ENCODE peak calls at places on chromosomes 3 and 15, in ten cellular contexts. C is WERI-Rb-1; U is foreskin fibroblast; A is brain microvascular endothelial cell; K is cardiac fibroblast; J is fibroblast of villous mesenchyme; Y is uterus; Z is CD8-positive, alpha-beta T cell; D is heart right ventricle; M is Peyer's patch. O is an unnamed sample.

GRCh38 chr15:97567411-97567810 is 393.1 kb upstream of the ARRDC4 start:
- DNase-seq in C (no peak), U (no peak), A (no peak), K (no peak), J (no peak), Y (no peak), Z (no peak), D (no peak), M (no peak), O (no peak)

GRCh38 chr15:95932676-95933075 is 397.8 kb upstream of the NR2F2 start:
- DNase-seq in C (no peak), U (peak), A (peak), K (peak), J (peak), Y (no peak), Z (no peak), D (no peak), M (no peak), O (peak)

GRCh38 chr3:71497367-71497925 is 86.1 kb downstream of the FOXP1 start:
- DNase-seq in C (no peak), U (no peak), A (no peak), K (no peak), J (no peak), Y (no peak), Z (no peak), D (no peak), M (no peak), O (no peak)

GRCh38 chr3:187281191-187281714 is 10.3 kb downstream of the MASP1 start:
- DNase-seq in C (no peak), U (peak), A (peak), K (peak), J (peak), Y (no peak), Z (no peak), D (no peak), M (no peak), O (peak)

GRCh38 chr15:29268706-29269484 is 727 bp downstream of the NSMCE3 start:
- DNase-seq in C (peak), U (peak), A (peak), K (peak), J (peak), Y (peak), Z (peak), D (peak), M (peak), O (no peak)

GRCh38 chr3:132347095-132347494 is 29.9 kb downstream of the ACP3 start:
- DNase-seq in C (no peak), U (peak), A (no peak), K (peak), J (peak), Y (no peak), Z (no peak), D (peak), M (no peak), O (no peak)

GRCh38 chr15:84992157-84992940 is 10.7 kb downstream of the PDE8A start:
- DNase-seq in C (no peak), U (peak), A (peak), K (peak), J (peak), Y (no peak), Z (no peak), D (no peak), M (peak), O (no peak)

GRCh38 chr3:195895900-195896360 is 12.4 kb downstream of the TNK2 start:
- DNase-seq in C (peak), U (peak), A (no peak), K (peak), J (no peak), Y (peak), Z (peak), D (peak), M (peak), O (no peak)

GRCh38 chr15:77038312-77039216 is 32.3 kb downstream of the TSPAN3 start:
- DNase-seq in C (no peak), U (no peak), A (no peak), K (no peak), J (no peak), Y (no peak), Z (no peak), D (no peak), M (no peak), O (no peak)

GRCh38 chr3:81909756-81910155 is 148.3 kb upstream of the GBE1 start:
- DNase-seq in C (no peak), U (no peak), A (no peak), K (no peak), J (no peak), Y (no peak), Z (no peak), D (no peak), M (no peak), O (no peak)

GRCh38 chr15:69557340-69558137 is 104.9 kb downstream of the RPLP1 start:
- DNase-seq in C (peak), U (peak), A (peak), K (peak), J (peak), Y (no peak), Z (no peak), D (no peak), M (peak), O (peak)

GRCh38 chr3:127287840-127288239 is at the start of gene PRR20G:
- DNase-seq in C (no peak), U (no peak), A (no peak), K (no peak), J (no peak), Y (no peak), Z (no peak), D (no peak), M (no peak), O (no peak)
- TF ChIP-seq CTCF in C (no peak), U (no peak), A (no peak), K (no peak), J (no peak), Y (no peak), Z (no peak), D (no peak), M (no peak), O (no peak)

GRCh38 chr3:158093526-158093925 is 12.7 kb downstream of the SHOX2 start:
- DNase-seq in C (no peak), U (peak), A (no peak), K (no peak), J (no peak), Y (no peak), Z (no peak), D (no peak), M (no peak), O (no peak)

GRCh38 chr3:158097141-158097540 is 9.1 kb downstream of the SHOX2 start:
- DNase-seq in C (no peak), U (no peak), A (no peak), K (no peak), J (no peak), Y (no peak), Z (no peak), D (no peak), M (no peak), O (no peak)

GRCh38 chr3:158094235-158094916 is 11.8 kb downstream of the SHOX2 start:
- DNase-seq in C (no peak), U (no peak), A (no peak), K (no peak), J (no peak), Y (no peak), Z (no peak), D (no peak), M (no peak), O (no peak)

GRCh38 chr3:158094917-158095301 is 11.3 kb downstream of the SHOX2 start:
- DNase-seq in C (no peak), U (no peak), A (no peak), K (no peak), J (no peak), Y (no peak), Z (no peak), D (no peak), M (no peak), O (no peak)

DNA sequence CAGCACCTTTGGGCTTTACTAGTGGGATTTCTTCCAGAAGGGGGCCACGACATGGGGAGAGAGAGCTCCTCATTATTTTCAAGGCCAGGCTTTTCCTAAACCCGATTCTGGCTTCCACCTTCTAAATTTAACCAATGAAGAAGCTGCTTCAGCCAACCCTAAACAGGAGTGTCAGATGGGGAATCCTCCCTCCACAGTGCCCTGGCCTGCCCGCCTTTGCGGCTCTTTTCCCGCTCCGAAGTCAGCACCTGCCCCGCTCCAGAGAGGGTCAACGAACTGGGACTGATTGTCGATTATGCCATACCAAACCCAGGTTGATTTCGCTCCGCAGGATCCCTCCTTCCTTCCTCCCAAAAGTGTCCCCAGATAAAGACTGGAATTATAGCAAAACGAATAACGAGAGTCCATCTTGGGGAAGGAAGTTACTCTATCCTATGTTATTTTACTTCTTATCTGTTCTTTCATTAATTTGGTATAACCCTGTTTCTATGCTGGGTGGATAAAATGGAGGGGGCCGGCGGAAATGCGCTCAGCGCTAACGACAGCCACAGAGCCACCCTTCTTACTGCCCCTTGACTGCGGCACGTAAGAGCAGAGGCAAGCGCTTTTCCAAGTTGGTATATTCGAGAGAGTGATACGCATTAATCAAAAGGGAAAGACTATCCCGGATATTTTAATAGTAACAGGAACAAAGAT is 10.8 kb downstream of the SHOX2 start:
- DNase-seq in C (no peak), U (no peak), A (no peak), K (no peak), J (no peak), Y (no peak), Z (no peak), D (no peak), M (no peak), O (no peak)
- H3K4me3 ChIP-seq in C (no peak), U (no peak), A (no peak), K (no peak), J (no peak), Y (no peak), Z (no peak), D (no peak), M (no peak), O (no peak)

GRCh38 chr3:79515072-79515471 is 252.7 kb downstream of the ROBO1 start:
- DNase-seq in C (no peak), U (no peak), A (no peak), K (peak), J (no peak), Y (no peak), Z (no peak), D (no peak), M (no peak), O (no peak)

GRCh38 chr3:79516795-79517194 is 251.0 kb downstream of the ROBO1 start:
- DNase-seq in C (no peak), U (no peak), A (peak), K (no peak), J (no peak), Y (no peak), Z (no peak), D (no peak), M (no peak), O (no peak)

GRCh38 chr3:79521221-79521848 is 246.5 kb downstream of the ROBO1 start:
- DNase-seq in C (no peak), U (peak), A (peak), K (peak), J (peak), Y (no peak), Z (no peak), D (no peak), M (no peak), O (no peak)

GRCh38 chr3:79517766-79518413 is 249.9 kb downstream of the ROBO1 start:
- DNase-seq in C (peak), U (peak), A (peak), K (peak), J (peak), Y (no peak), Z (no peak), D (no peak), M (no peak), O (no peak)
- TF ChIP-seq CTCF in C (peak), U (peak), A (peak), K (peak), J (peak), Y (no peak), Z (no peak), D (peak), M (peak), O (peak)

DNA sequence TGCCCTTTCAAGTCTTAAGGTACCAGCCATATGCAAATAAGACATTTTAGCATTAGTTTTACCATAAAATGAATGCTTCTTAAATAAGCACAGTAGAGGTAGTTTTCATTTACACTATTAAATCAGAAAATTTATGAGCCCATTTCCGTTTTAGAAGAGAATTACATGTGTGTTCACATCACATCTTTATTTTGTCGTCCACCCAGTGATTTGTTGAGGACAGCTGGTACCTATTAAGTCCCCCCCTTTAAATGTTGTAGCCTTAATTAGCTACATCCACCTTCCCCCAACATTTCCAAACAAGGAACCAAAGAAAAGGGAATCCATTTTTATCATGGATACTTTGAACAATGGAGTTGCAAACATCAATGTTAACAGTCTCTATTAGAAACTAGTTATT is 6.8 kb downstream of the IL17RD start:
- DNase-seq in C (no peak), U (no peak), A (no peak), K (no peak), J (no peak), Y (no peak), Z (no peak), D (no peak), M (no peak), O (no peak)
- H3K4me3 ChIP-seq in C (no peak), U (no peak), A (no peak), K (no peak), J (no peak), Y (no peak), Z (no peak), D (no peak), M (no peak), O (no peak)

DNA sequence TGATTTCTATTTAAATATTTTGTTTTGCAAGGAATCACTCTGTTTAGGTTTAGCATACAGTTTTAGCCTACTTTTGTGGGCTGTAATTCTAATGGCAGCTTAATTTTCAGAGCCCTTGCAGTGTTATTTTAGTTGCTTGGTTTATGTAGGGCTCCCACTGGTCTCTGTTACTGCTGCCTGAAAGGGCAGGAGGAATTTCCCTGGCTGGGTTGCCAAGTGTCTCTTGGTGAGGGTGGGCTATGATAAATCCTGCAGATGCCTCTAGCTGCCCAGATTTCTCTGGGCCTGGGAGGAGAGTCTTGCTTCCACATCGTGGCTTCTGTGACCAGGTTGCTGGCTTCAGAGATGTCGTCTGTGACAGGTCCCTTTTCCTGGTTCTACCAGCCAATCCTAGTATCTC is 36.2 kb downstream of the ILDR1 start:
- DNase-seq in C (no peak), U (no peak), A (no peak), K (no peak), J (no peak), Y (no peak), Z (no peak), D (no peak), M (no peak), O (no peak)
- TF ChIP-seq CTCF in C (no peak), U (no peak), A (no peak), K (no peak), J (no peak), Y (no peak), Z (no peak), D (no peak), M (no peak), O (no peak)

DNA sequence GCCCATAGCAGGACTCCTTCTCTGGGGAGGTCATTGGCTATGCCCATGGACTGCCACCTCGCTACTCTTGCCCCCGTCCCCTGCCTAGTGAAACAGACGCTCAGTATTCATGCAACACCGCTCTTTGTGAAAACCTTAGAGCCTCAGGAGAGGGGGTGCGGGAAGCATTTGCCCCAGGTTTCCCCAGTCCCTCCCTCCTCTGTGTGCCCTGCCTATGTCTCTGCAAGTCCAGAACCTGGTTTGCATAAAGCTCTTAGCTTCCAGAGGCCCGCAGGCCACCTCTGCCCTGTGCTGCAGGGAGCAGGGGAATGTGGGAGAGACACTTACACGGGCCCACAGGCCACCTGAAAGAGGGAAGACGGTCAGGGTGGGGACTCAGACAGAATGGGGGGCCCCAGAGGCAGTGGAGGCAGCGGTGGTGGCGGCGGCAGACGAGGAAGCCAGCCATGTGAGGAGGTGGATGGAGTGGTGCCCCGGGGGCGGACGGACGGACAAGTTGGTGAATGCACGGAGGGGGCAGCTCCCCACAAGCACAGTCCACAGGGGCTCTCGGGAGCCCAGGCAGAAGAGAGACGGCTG is 33.8 kb upstream of the CTSH start:
- DNase-seq in C (no peak), U (no peak), A (no peak), K (no peak), J (no peak), Y (no peak), Z (no peak), D (no peak), M (no peak), O (no peak)
- H3K4me3 ChIP-seq in C (no peak), U (no peak), A (no peak), K (no peak), J (no peak), Y (no peak), Z (no peak), D (no peak), M (no peak), O (no peak)

GRCh38 chr3:70310809-70311208 is 1.6 kb downstream of the MDFIC2 start:
- DNase-seq in C (no peak), U (no peak), A (no peak), K (no peak), J (no peak), Y (no peak), Z (no peak), D (no peak), M (no peak), O (no peak)

GRCh38 chr3:70309591-70309990 is 2.8 kb downstream of the MDFIC2 start:
- DNase-seq in C (no peak), U (no peak), A (no peak), K (no peak), J (no peak), Y (no peak), Z (no peak), D (no peak), M (no peak), O (no peak)

GRCh38 chr3:70312336-70312735 is at the start of gene MDFIC2:
- DNase-seq in C (no peak), U (no peak), A (no peak), K (no peak), J (no peak), Y (no peak), Z (no peak), D (no peak), M (no peak), O (no peak)

GRCh38 chr3:70308760-70309159 is 3.7 kb downstream of the MDFIC2 start:
- DNase-seq in C (peak), U (peak), A (peak), K (peak), J (no peak), Y (no peak), Z (no peak), D (no peak), M (no peak), O (no peak)
- TF ChIP-seq CTCF in C (peak), U (no peak), A (peak), K (no peak), J (no peak), Y (no peak), Z (no peak), D (no peak), M (no peak), O (no peak)

GRCh38 chr15:88623632-88624031 is 2.5 kb downstream of the AEN start:
- DNase-seq in C (no peak), U (no peak), A (no peak), K (no peak), J (no peak), Y (no peak), Z (no peak), D (no peak), M (no peak), O (no peak)

GRCh38 chr15:88621789-88622604 is 857 bp downstream of the AEN start:
- DNase-seq in C (no peak), U (peak), A (peak), K (peak), J (peak), Y (no peak), Z (peak), D (no peak), M (peak), O (no peak)

GRCh38 chr15:88622605-88622975 is 1.4 kb downstream of the AEN start:
- DNase-seq in C (no peak), U (no peak), A (no peak), K (no peak), J (no peak), Y (no peak), Z (no peak), D (no peak), M (no peak), O (no peak)

GRCh38 chr15:88624156-88624970 is 3.2 kb downstream of the AEN start:
- DNase-seq in C (no peak), U (peak), A (no peak), K (peak), J (peak), Y (no peak), Z (no peak), D (peak), M (no peak), O (no peak)

GRCh38 chr15:88623061-88623460 is 1.9 kb downstream of the AEN start:
- DNase-seq in C (no peak), U (peak), A (peak), K (peak), J (peak), Y (no peak), Z (no peak), D (no peak), M (no peak), O (no peak)
- H3K4me3 ChIP-seq in C (no peak), U (peak), A (peak), K (peak), J (peak), Y (no peak), Z (peak), D (peak), M (no peak), O (peak)

DNA sequence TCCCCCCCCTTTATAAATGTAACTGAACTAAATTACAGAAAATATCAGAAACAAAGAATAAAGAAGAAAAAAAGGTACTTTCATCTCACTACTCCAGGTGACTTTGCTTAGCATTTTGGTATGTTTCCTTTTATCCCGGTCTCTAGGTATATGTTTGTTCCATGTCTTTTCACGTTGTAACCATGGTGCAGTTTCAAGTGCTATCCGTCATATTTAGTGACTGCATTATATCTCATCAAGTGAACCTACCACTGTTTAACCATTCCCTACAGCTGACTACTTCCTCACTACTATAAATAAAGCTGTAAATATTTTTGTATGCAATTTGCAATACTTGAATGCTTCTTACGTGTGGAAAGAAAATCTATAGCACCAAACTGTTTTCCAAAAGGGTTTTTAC is 2.2 kb downstream of the BTBD1 start:
- DNase-seq in C (no peak), U (peak), A (no peak), K (peak), J (peak), Y (no peak), Z (no peak), D (no peak), M (no peak), O (no peak)
- TF ChIP-seq CTCF in C (no peak), U (no peak), A (no peak), K (no peak), J (no peak), Y (no peak), Z (no peak), D (no peak), M (no peak), O (no peak)

O was measured in AG04449.